ENCODE peak calls at places on chromosome 10, in seven cellular contexts. G is activated CD4-positive, alpha-beta T cell treated with anti-CD3 and anti-CD28 coated beads, Interleukin-2, amount 50 U/mL, for 48 hours; P is brain pericyte; V is fibroblast of the conjunctiva; L is activated T-helper 1 cell treated with anti-CD3 and anti-CD28 coated beads, Interleukin-12 subunit alpha, Interleukin-12 subunit beta, Interleukin-2, Interleukin-4 antibody, amounts not matched to agents 30 ng/mL and 10 ng/mL and 1 ng/mL, durations not matched to agents 14 hours and 24 hours and 36 hours; A is nucleus accumbens; J is A172. K is an unnamed sample.

GRCh38 chr10:97505152-97505551 is 6.4 kb downstream of the UBTD1 start:
- DNase-seq in G (no peak), P (no peak), V (no peak), L (no peak), A (no peak), J (no peak), K (no peak)

GRCh38 chr10:97319671-97320479 is 804 bp downstream of the FRAT1 start:
- DNase-seq in G (peak), P (no peak), V (no peak), L (peak), A (peak), J (no peak), K (peak)

GRCh38 chr10:11379771-11380170 is 231.7 kb downstream of the USP6NL start:
- DNase-seq in G (no peak), P (no peak), V (no peak), L (no peak), A (peak), J (no peak), K (no peak)

GRCh38 chr10:86225098-86225782 is 141.4 kb downstream of the GRID1 start:
- DNase-seq in G (no peak), P (no peak), V (no peak), L (no peak), A (no peak), J (peak), K (peak)

GRCh38 chr10:33073641-33074410 is 115.8 kb upstream of the ITGB1 start:
- DNase-seq in G (no peak), P (no peak), V (no peak), L (no peak), A (no peak), J (no peak), K (no peak)

GRCh38 chr10:132193907-132194552 is 7.3 kb downstream of the DPYSL4 start:
- DNase-seq in G (peak), P (no peak), V (no peak), L (no peak), A (no peak), J (no peak), K (no peak)

GRCh38 chr10:119316729-119317097 is 109.3 kb downstream of the GRK5 start:
- DNase-seq in G (no peak), P (no peak), V (peak), L (no peak), A (no peak), J (peak), K (peak)

GRCh38 chr10:71288461-71288860 is 30.6 kb upstream of the SLC29A3 start:
- DNase-seq in G (no peak), P (no peak), V (no peak), L (no peak), A (no peak), J (no peak), K (no peak)

GRCh38 chr10:132937861-132938260 is 4.5 kb downstream of the CFAP46 start:
- DNase-seq in G (no peak), P (no peak), V (no peak), L (no peak), A (no peak), J (no peak), K (no peak)

GRCh38 chr10:37860494-37861190 is 3.2 kb upstream of the ZNF248 start:
- DNase-seq in G (no peak), P (no peak), V (peak), L (no peak), A (no peak), J (peak), K (peak)

GRCh38 chr10:124008187-124008970 is 85.0 kb downstream of the CHST15 start:
- DNase-seq in G (no peak), P (no peak), V (no peak), L (no peak), A (no peak), J (no peak), K (no peak)

GRCh38 chr10:91032614-91033248 is 111.8 kb upstream of the ANKRD1 start:
- DNase-seq in G (no peak), P (no peak), V (peak), L (no peak), A (no peak), J (no peak), K (no peak)

GRCh38 chr10:73768881-73769280 is 13.0 kb upstream of the CHCHD1 start:
- DNase-seq in G (peak), P (no peak), V (no peak), L (peak), A (no peak), J (no peak), K (no peak)

GRCh38 chr10:104331208-104331838 is 6.9 kb downstream of the ITPRIP start:
- DNase-seq in G (no peak), P (peak), V (no peak), L (no peak), A (no peak), J (peak), K (peak)

GRCh38 chr10:105149371-105149871 is 508.3 kb downstream of the SORCS3 start:
- DNase-seq in G (no peak), P (no peak), V (no peak), L (no peak), A (no peak), J (peak), K (no peak)

GRCh38 chr10:94046152-94046551 is 52.4 kb downstream of the PLCE1 start:
- DNase-seq in G (no peak), P (no peak), V (no peak), L (no peak), A (no peak), J (no peak), K (no peak)

GRCh38 chr10:112739219-112739969 is 210.7 kb upstream of the TCF7L2 start:
- DNase-seq in G (no peak), P (no peak), V (no peak), L (no peak), A (no peak), J (no peak), K (no peak)

GRCh38 chr10:130141460-130141859 is 5.3 kb downstream of the GLRX3 start:
- DNase-seq in G (no peak), P (no peak), V (no peak), L (no peak), A (no peak), J (no peak), K (no peak)

GRCh38 chr10:89390875-89391576 is 1.4 kb upstream of the IFIT1 start:
- DNase-seq in G (no peak), P (no peak), V (no peak), L (no peak), A (no peak), J (no peak), K (no peak)

GRCh38 chr10:105241254-105241653 is 600.2 kb downstream of the SORCS3 start:
- DNase-seq in G (no peak), P (no peak), V (no peak), L (no peak), A (no peak), J (no peak), K (no peak)

GRCh38 chr10:10792681-10793080 is 225.0 kb upstream of the CELF2 start:
- DNase-seq in G (no peak), P (no peak), V (peak), L (no peak), A (no peak), J (peak), K (peak)

GRCh38 chr10:100103581-100103980 is 21.9 kb upstream of the CPN1 start:
- DNase-seq in G (no peak), P (no peak), V (no peak), L (no peak), A (no peak), J (no peak), K (no peak)

GRCh38 chr10:3465406-3465891 is 292.9 kb upstream of the PITRM1 start:
- DNase-seq in G (no peak), P (no peak), V (no peak), L (no peak), A (no peak), J (no peak), K (no peak)

GRCh38 chr10:56646712-56647111 is 285.7 kb upstream of the ZWINT start:
- DNase-seq in G (no peak), P (no peak), V (no peak), L (no peak), A (no peak), J (no peak), K (no peak)

K was measured in Daoy.